ENCODE peak calls at places on chromosome 9, in ten cellular contexts. One of them, this sample, is unnamed.

GRCh38 chr9:38091310-38092199 is 22.5 kb upstream of the SHB start:
- DNase-seq in activated effector memory CD4-positive, alpha-beta T cell treated with Interleukin-2 at 50 U/mL for 16 hours: no peak
- DNase-seq in stromal cell of bone marrow: no peak
- DNase-seq in activated T-cell treated with anti-CD3 and anti-CD28 coated beads for 1 hour: no peak
- DNase-seq in activated CD4-positive, alpha-beta T cell treated with anti-CD3 and anti-CD28 coated beads, Interleukin-2, amount 10 ng/mL, durations not matched to agents 7 days and 5 days: no peak
- DNase-seq in epithelial cell of proximal tubule: no peak
- DNase-seq in posterior cingulate gyrus: no peak
- DNase-seq in suprapubic skin: no peak
- DNase-seq in cerebellar cortex: no peak
- DNase-seq in transverse colon: no peak
- DNase-seq in this sample: no peak

GRCh38 chr9:91071185-91071990 is 269.8 kb downstream of the SYK start:
- DNase-seq in epithelial cell of proximal tubule: peak
- DNase-seq in activated CD4-positive, alpha-beta T cell treated with anti-CD3 and anti-CD28 coated beads, Interleukin-2, amount 10 ng/mL, durations not matched to agents 7 days and 5 days: peak
- DNase-seq in suprapubic skin: no peak
- DNase-seq in activated T-cell treated with anti-CD3 and anti-CD28 coated beads for 1 hour: no peak
- DNase-seq in transverse colon: no peak
- DNase-seq in stromal cell of bone marrow: peak
- DNase-seq in activated effector memory CD4-positive, alpha-beta T cell treated with Interleukin-2 at 50 U/mL for 16 hours: no peak
- DNase-seq in cerebellar cortex: peak
- DNase-seq in posterior cingulate gyrus: no peak
- DNase-seq in this sample: peak

GRCh38 chr9:134403292-134403681 is 77.0 kb downstream of the RXRA start:
- DNase-seq in activated CD4-positive, alpha-beta T cell treated with anti-CD3 and anti-CD28 coated beads, Interleukin-2, amount 10 ng/mL, durations not matched to agents 7 days and 5 days: no peak
- DNase-seq in activated effector memory CD4-positive, alpha-beta T cell treated with Interleukin-2 at 50 U/mL for 16 hours: no peak
- DNase-seq in posterior cingulate gyrus: no peak
- DNase-seq in transverse colon: no peak
- DNase-seq in suprapubic skin: no peak
- DNase-seq in stromal cell of bone marrow: no peak
- DNase-seq in epithelial cell of proximal tubule: no peak
- DNase-seq in cerebellar cortex: peak
- DNase-seq in activated T-cell treated with anti-CD3 and anti-CD28 coated beads for 1 hour: no peak
- DNase-seq in this sample: no peak

GRCh38 chr9:102309379-102309778 is 570.9 kb upstream of the GRIN3A start:
- DNase-seq in activated CD4-positive, alpha-beta T cell treated with anti-CD3 and anti-CD28 coated beads, Interleukin-2, amount 10 ng/mL, durations not matched to agents 7 days and 5 days: no peak
- DNase-seq in stromal cell of bone marrow: no peak
- DNase-seq in transverse colon: no peak
- DNase-seq in epithelial cell of proximal tubule: no peak
- DNase-seq in activated T-cell treated with anti-CD3 and anti-CD28 coated beads for 1 hour: no peak
- DNase-seq in posterior cingulate gyrus: no peak
- DNase-seq in suprapubic skin: no peak
- DNase-seq in cerebellar cortex: no peak
- DNase-seq in activated effector memory CD4-positive, alpha-beta T cell treated with Interleukin-2 at 50 U/mL for 16 hours: no peak
- DNase-seq in this sample: no peak

GRCh38 chr9:128412120-128412790 is 8.4 kb upstream of the CERCAM start:
- DNase-seq in activated T-cell treated with anti-CD3 and anti-CD28 coated beads for 1 hour: peak
- DNase-seq in transverse colon: peak
- DNase-seq in posterior cingulate gyrus: peak
- DNase-seq in activated effector memory CD4-positive, alpha-beta T cell treated with Interleukin-2 at 50 U/mL for 16 hours: peak
- DNase-seq in suprapubic skin: no peak
- DNase-seq in cerebellar cortex: peak
- DNase-seq in epithelial cell of proximal tubule: no peak
- DNase-seq in activated CD4-positive, alpha-beta T cell treated with anti-CD3 and anti-CD28 coated beads, Interleukin-2, amount 10 ng/mL, durations not matched to agents 7 days and 5 days: peak
- DNase-seq in stromal cell of bone marrow: no peak
- DNase-seq in this sample: peak

GRCh38 chr9:116278326-116278725 is 124.7 kb downstream of the PAPPA start:
- DNase-seq in posterior cingulate gyrus: no peak
- DNase-seq in activated effector memory CD4-positive, alpha-beta T cell treated with Interleukin-2 at 50 U/mL for 16 hours: no peak
- DNase-seq in transverse colon: no peak
- DNase-seq in suprapubic skin: no peak
- DNase-seq in stromal cell of bone marrow: no peak
- DNase-seq in cerebellar cortex: no peak
- DNase-seq in activated CD4-positive, alpha-beta T cell treated with anti-CD3 and anti-CD28 coated beads, Interleukin-2, amount 10 ng/mL, durations not matched to agents 7 days and 5 days: no peak
- DNase-seq in epithelial cell of proximal tubule: no peak
- DNase-seq in activated T-cell treated with anti-CD3 and anti-CD28 coated beads for 1 hour: no peak
- DNase-seq in this sample: no peak

GRCh38 chr9:34980181-34980761 is 9.3 kb upstream of the DNAJB5 start:
- DNase-seq in cerebellar cortex: no peak
- DNase-seq in activated effector memory CD4-positive, alpha-beta T cell treated with Interleukin-2 at 50 U/mL for 16 hours: no peak
- DNase-seq in stromal cell of bone marrow: no peak
- DNase-seq in suprapubic skin: no peak
- DNase-seq in epithelial cell of proximal tubule: no peak
- DNase-seq in posterior cingulate gyrus: no peak
- DNase-seq in activated CD4-positive, alpha-beta T cell treated with anti-CD3 and anti-CD28 coated beads, Interleukin-2, amount 10 ng/mL, durations not matched to agents 7 days and 5 days: no peak
- DNase-seq in activated T-cell treated with anti-CD3 and anti-CD28 coated beads for 1 hour: no peak
- DNase-seq in transverse colon: no peak
- DNase-seq in this sample: no peak

GRCh38 chr9:70060148-70060882 is 16.7 kb downstream of the MAMDC2 start:
- DNase-seq in suprapubic skin: no peak
- DNase-seq in epithelial cell of proximal tubule: no peak
- DNase-seq in activated T-cell treated with anti-CD3 and anti-CD28 coated beads for 1 hour: no peak
- DNase-seq in stromal cell of bone marrow: no peak
- DNase-seq in posterior cingulate gyrus: no peak
- DNase-seq in cerebellar cortex: no peak
- DNase-seq in activated CD4-positive, alpha-beta T cell treated with anti-CD3 and anti-CD28 coated beads, Interleukin-2, amount 10 ng/mL, durations not matched to agents 7 days and 5 days: no peak
- DNase-seq in activated effector memory CD4-positive, alpha-beta T cell treated with Interleukin-2 at 50 U/mL for 16 hours: no peak
- DNase-seq in transverse colon: no peak
- DNase-seq in this sample: no peak

GRCh38 chr9:114908104-114908621 is 22.2 kb downstream of the TNFSF8 start:
- DNase-seq in activated T-cell treated with anti-CD3 and anti-CD28 coated beads for 1 hour: no peak
- DNase-seq in epithelial cell of proximal tubule: no peak
- DNase-seq in suprapubic skin: no peak
- DNase-seq in stromal cell of bone marrow: no peak
- DNase-seq in cerebellar cortex: no peak
- DNase-seq in posterior cingulate gyrus: no peak
- DNase-seq in activated effector memory CD4-positive, alpha-beta T cell treated with Interleukin-2 at 50 U/mL for 16 hours: no peak
- DNase-seq in activated CD4-positive, alpha-beta T cell treated with anti-CD3 and anti-CD28 coated beads, Interleukin-2, amount 10 ng/mL, durations not matched to agents 7 days and 5 days: peak
- DNase-seq in transverse colon: no peak
- DNase-seq in this sample: no peak

GRCh38 chr9:117744856-117745389 is 40.7 kb downstream of the TLR4 start:
- DNase-seq in epithelial cell of proximal tubule: no peak
- DNase-seq in activated CD4-positive, alpha-beta T cell treated with anti-CD3 and anti-CD28 coated beads, Interleukin-2, amount 10 ng/mL, durations not matched to agents 7 days and 5 days: no peak
- DNase-seq in cerebellar cortex: peak
- DNase-seq in activated effector memory CD4-positive, alpha-beta T cell treated with Interleukin-2 at 50 U/mL for 16 hours: no peak
- DNase-seq in stromal cell of bone marrow: no peak
- DNase-seq in transverse colon: no peak
- DNase-seq in activated T-cell treated with anti-CD3 and anti-CD28 coated beads for 1 hour: no peak
- DNase-seq in posterior cingulate gyrus: peak
- DNase-seq in suprapubic skin: no peak
- DNase-seq in this sample: no peak

GRCh38 chr9:83432104-83432627 is 106.0 kb downstream of the FRMD3 start:
- DNase-seq in posterior cingulate gyrus: peak
- DNase-seq in transverse colon: peak
- DNase-seq in epithelial cell of proximal tubule: peak
- DNase-seq in activated T-cell treated with anti-CD3 and anti-CD28 coated beads for 1 hour: no peak
- DNase-seq in activated CD4-positive, alpha-beta T cell treated with anti-CD3 and anti-CD28 coated beads, Interleukin-2, amount 10 ng/mL, durations not matched to agents 7 days and 5 days: no peak
- DNase-seq in cerebellar cortex: peak
- DNase-seq in suprapubic skin: no peak
- DNase-seq in stromal cell of bone marrow: no peak
- DNase-seq in activated effector memory CD4-positive, alpha-beta T cell treated with Interleukin-2 at 50 U/mL for 16 hours: no peak
- DNase-seq in this sample: no peak

GRCh38 chr9:71036501-71036900 is 84.9 kb downstream of the TRPM3 start:
- DNase-seq in epithelial cell of proximal tubule: peak
- DNase-seq in posterior cingulate gyrus: no peak
- DNase-seq in cerebellar cortex: peak
- DNase-seq in activated effector memory CD4-positive, alpha-beta T cell treated with Interleukin-2 at 50 U/mL for 16 hours: no peak
- DNase-seq in activated CD4-positive, alpha-beta T cell treated with anti-CD3 and anti-CD28 coated beads, Interleukin-2, amount 10 ng/mL, durations not matched to agents 7 days and 5 days: no peak
- DNase-seq in suprapubic skin: no peak
- DNase-seq in activated T-cell treated with anti-CD3 and anti-CD28 coated beads for 1 hour: no peak
- DNase-seq in stromal cell of bone marrow: peak
- DNase-seq in transverse colon: no peak
- DNase-seq in this sample: no peak

GRCh38 chr9:96256800-96257199 is 45.2 kb downstream of the HSD17B3 start:
- DNase-seq in activated effector memory CD4-positive, alpha-beta T cell treated with Interleukin-2 at 50 U/mL for 16 hours: no peak
- DNase-seq in epithelial cell of proximal tubule: no peak
- DNase-seq in activated CD4-positive, alpha-beta T cell treated with anti-CD3 and anti-CD28 coated beads, Interleukin-2, amount 10 ng/mL, durations not matched to agents 7 days and 5 days: no peak
- DNase-seq in cerebellar cortex: no peak
- DNase-seq in stromal cell of bone marrow: no peak
- DNase-seq in suprapubic skin: no peak
- DNase-seq in posterior cingulate gyrus: no peak
- DNase-seq in transverse colon: no peak
- DNase-seq in activated T-cell treated with anti-CD3 and anti-CD28 coated beads for 1 hour: no peak
- DNase-seq in this sample: peak

GRCh38 chr9:134066923-134067851 is 639 bp downstream of the BRD3 start:
- DNase-seq in suprapubic skin: peak
- DNase-seq in activated effector memory CD4-positive, alpha-beta T cell treated with Interleukin-2 at 50 U/mL for 16 hours: peak
- DNase-seq in transverse colon: peak
- DNase-seq in cerebellar cortex: no peak
- DNase-seq in activated T-cell treated with anti-CD3 and anti-CD28 coated beads for 1 hour: peak
- DNase-seq in posterior cingulate gyrus: no peak
- DNase-seq in activated CD4-positive, alpha-beta T cell treated with anti-CD3 and anti-CD28 coated beads, Interleukin-2, amount 10 ng/mL, durations not matched to agents 7 days and 5 days: peak
- DNase-seq in stromal cell of bone marrow: no peak
- DNase-seq in epithelial cell of proximal tubule: no peak
- DNase-seq in this sample: peak

GRCh38 chr9:28792736-28793135 is 1219.5 kb upstream of the C9orf72 start:
- DNase-seq in activated CD4-positive, alpha-beta T cell treated with anti-CD3 and anti-CD28 coated beads, Interleukin-2, amount 10 ng/mL, durations not matched to agents 7 days and 5 days: no peak
- DNase-seq in transverse colon: no peak
- DNase-seq in epithelial cell of proximal tubule: no peak
- DNase-seq in posterior cingulate gyrus: no peak
- DNase-seq in stromal cell of bone marrow: no peak
- DNase-seq in cerebellar cortex: no peak
- DNase-seq in activated effector memory CD4-positive, alpha-beta T cell treated with Interleukin-2 at 50 U/mL for 16 hours: no peak
- DNase-seq in suprapubic skin: no peak
- DNase-seq in activated T-cell treated with anti-CD3 and anti-CD28 coated beads for 1 hour: no peak
- DNase-seq in this sample: no peak